ENCODE peak calls at places on chromosomes 5 and 9, in nine cellular contexts. One of them, this sample, is unnamed. For H3K4me1, the result is how much of the 10 kb centered on the place peaks cover.

GRCh38 chr5:9288234-9288633 is 257.6 kb downstream of the SEMA5A start:
- DNase-seq in A549: no peak
- DNase-seq in H1: no peak
- DNase-seq in psoas muscle: no peak
- DNase-seq in pancreas: no peak
- DNase-seq in lung: no peak
- DNase-seq in spleen: no peak
- DNase-seq in Peyer's patch: no peak
- DNase-seq in heart left ventricle: peak
- DNase-seq in this sample: no peak

GRCh38 chr9:128091571-128091970 is 23.5 kb downstream of the SLC25A25 start:
- DNase-seq in A549: no peak
- DNase-seq in H1: no peak
- DNase-seq in psoas muscle: no peak
- DNase-seq in pancreas: no peak
- DNase-seq in lung: no peak
- DNase-seq in spleen: peak
- DNase-seq in Peyer's patch: no peak
- DNase-seq in heart left ventricle: no peak
- DNase-seq in this sample: no peak

GRCh38 chr9:134320195-134320885 is 5.9 kb upstream of the RXRA start:
- DNase-seq in A549: no peak
- DNase-seq in H1: no peak
- DNase-seq in psoas muscle: peak
- DNase-seq in pancreas: peak
- DNase-seq in lung: no peak
- DNase-seq in spleen: peak
- DNase-seq in Peyer's patch: peak
- DNase-seq in heart left ventricle: peak
- DNase-seq in this sample: no peak

GRCh38 chr5:33848554-33848953 is 43.2 kb downstream of the ADAMTS12 start:
- DNase-seq in A549: no peak
- DNase-seq in H1: no peak
- DNase-seq in psoas muscle: no peak
- DNase-seq in pancreas: no peak
- DNase-seq in lung: no peak
- DNase-seq in spleen: no peak
- DNase-seq in Peyer's patch: no peak
- DNase-seq in heart left ventricle: no peak
- DNase-seq in this sample: no peak

GRCh38 chr5:115842089-115842881 is 550 bp downstream of the AP3S1 start:
- DNase-seq in A549: peak
- DNase-seq in H1: no peak
- DNase-seq in psoas muscle: no peak
- DNase-seq in pancreas: peak
- DNase-seq in lung: no peak
- DNase-seq in spleen: no peak
- DNase-seq in Peyer's patch: no peak
- DNase-seq in heart left ventricle: peak
- DNase-seq in this sample: peak

GRCh38 chr5:57804007-57804444 is 321.4 kb upstream of the ACTBL2 start:
- DNase-seq in A549: no peak
- DNase-seq in H1: no peak
- DNase-seq in psoas muscle: no peak
- DNase-seq in pancreas: no peak
- DNase-seq in lung: no peak
- DNase-seq in spleen: no peak
- DNase-seq in Peyer's patch: no peak
- DNase-seq in heart left ventricle: no peak
- DNase-seq in this sample: no peak

GRCh38 chr5:140220698-140221064 is 45.7 kb downstream of the CYSTM1 start:
- DNase-seq in A549: no peak
- DNase-seq in H1: no peak
- DNase-seq in psoas muscle: peak
- DNase-seq in pancreas: no peak
- DNase-seq in lung: no peak
- DNase-seq in spleen: no peak
- DNase-seq in Peyer's patch: no peak
- DNase-seq in heart left ventricle: no peak
- DNase-seq in this sample: no peak

GRCh38 chr9:108022246-108022935 is 532.8 kb upstream of the KLF4 start:
- DNase-seq in A549: no peak
- DNase-seq in H1: no peak
- DNase-seq in psoas muscle: no peak
- DNase-seq in pancreas: no peak
- DNase-seq in lung: no peak
- DNase-seq in spleen: no peak
- DNase-seq in Peyer's patch: no peak
- DNase-seq in heart left ventricle: no peak
- DNase-seq in this sample: no peak

GRCh38 chr5:93054424-93055165 is 526.4 kb downstream of the NR2F1-AS1 start:
- DNase-seq in A549: no peak
- DNase-seq in H1: no peak
- DNase-seq in psoas muscle: no peak
- DNase-seq in pancreas: no peak
- DNase-seq in lung: no peak
- DNase-seq in spleen: no peak
- DNase-seq in Peyer's patch: no peak
- DNase-seq in heart left ventricle: no peak
- DNase-seq in this sample: no peak

GRCh38 chr5:87195104-87195581 is 72.5 kb upstream of the RASA1 start:
- DNase-seq in A549: no peak
- DNase-seq in H1: no peak
- DNase-seq in psoas muscle: no peak
- DNase-seq in pancreas: no peak
- DNase-seq in lung: no peak
- DNase-seq in spleen: no peak
- DNase-seq in Peyer's patch: no peak
- DNase-seq in heart left ventricle: no peak
- DNase-seq in this sample: no peak

GRCh38 chr5:52007230-52007858 is 624.1 kb downstream of the ISL1 start:
- DNase-seq in A549: peak
- DNase-seq in H1: no peak
- DNase-seq in psoas muscle: no peak
- DNase-seq in pancreas: no peak
- DNase-seq in lung: no peak
- DNase-seq in spleen: no peak
- DNase-seq in Peyer's patch: no peak
- DNase-seq in heart left ventricle: no peak
- DNase-seq in this sample: no peak

GRCh38 chr5:134145779-134146581 is 30.8 kb downstream of the SKP1 start:
- DNase-seq in A549: peak
- DNase-seq in H1: peak
- DNase-seq in psoas muscle: peak
- DNase-seq in pancreas: peak
- DNase-seq in lung: peak
- DNase-seq in spleen: peak
- DNase-seq in Peyer's patch: peak
- DNase-seq in heart left ventricle: peak
- DNase-seq in this sample: peak

GRCh38 chr5:76831108-76831447 is 12.2 kb downstream of the F2RL1 start:
- DNase-seq in A549: no peak
- DNase-seq in H1: no peak
- DNase-seq in psoas muscle: no peak
- DNase-seq in pancreas: no peak
- DNase-seq in lung: no peak
- DNase-seq in spleen: peak
- DNase-seq in Peyer's patch: no peak
- DNase-seq in heart left ventricle: no peak
- DNase-seq in this sample: no peak

GRCh38 chr5:119300311-119300670 is 55.5 kb upstream of the TNFAIP8 start:
- DNase-seq in A549: no peak
- DNase-seq in H1: no peak
- DNase-seq in psoas muscle: no peak
- DNase-seq in pancreas: no peak
- DNase-seq in lung: no peak
- DNase-seq in spleen: no peak
- DNase-seq in Peyer's patch: no peak
- DNase-seq in heart left ventricle: no peak
- DNase-seq in this sample: no peak

DNA sequence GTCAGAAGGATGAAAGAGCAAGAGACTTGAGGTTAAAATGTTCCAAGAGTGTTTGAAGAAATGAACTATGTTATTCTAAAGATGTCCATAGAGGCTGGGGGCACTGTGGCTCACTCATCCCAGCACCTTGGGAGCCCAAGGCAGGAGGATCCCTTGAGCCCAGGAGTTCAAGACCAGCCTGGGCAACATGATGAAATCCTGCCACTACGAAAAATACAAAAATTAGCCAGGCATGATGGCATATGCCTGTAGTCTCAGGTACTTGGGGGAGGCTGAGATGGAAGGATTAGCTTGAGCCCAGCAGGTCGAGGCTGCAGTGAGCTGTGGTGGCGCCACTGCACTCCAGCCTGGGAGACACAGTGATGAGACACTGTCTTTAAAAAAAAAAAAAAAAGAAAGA is 2.7 kb downstream of the AOPEP start:
- DNase-seq in A549: peak
- DNase-seq in H1: no peak
- DNase-seq in psoas muscle: no peak
- DNase-seq in pancreas: no peak
- DNase-seq in lung: no peak
- DNase-seq in spleen: no peak
- DNase-seq in Peyer's patch: no peak
- DNase-seq in heart left ventricle: no peak
- DNase-seq in this sample: no peak
- TF ChIP-seq CTCF in A549: peak
- TF ChIP-seq CTCF in H1: no peak
- TF ChIP-seq CTCF in psoas muscle: no peak
- TF ChIP-seq CTCF in pancreas: no peak
- TF ChIP-seq CTCF in lung: no peak
- TF ChIP-seq CTCF in spleen: no peak
- TF ChIP-seq CTCF in Peyer's patch: no peak
- TF ChIP-seq CTCF in heart left ventricle: no peak
- TF ChIP-seq CTCF in this sample: no peak

DNA sequence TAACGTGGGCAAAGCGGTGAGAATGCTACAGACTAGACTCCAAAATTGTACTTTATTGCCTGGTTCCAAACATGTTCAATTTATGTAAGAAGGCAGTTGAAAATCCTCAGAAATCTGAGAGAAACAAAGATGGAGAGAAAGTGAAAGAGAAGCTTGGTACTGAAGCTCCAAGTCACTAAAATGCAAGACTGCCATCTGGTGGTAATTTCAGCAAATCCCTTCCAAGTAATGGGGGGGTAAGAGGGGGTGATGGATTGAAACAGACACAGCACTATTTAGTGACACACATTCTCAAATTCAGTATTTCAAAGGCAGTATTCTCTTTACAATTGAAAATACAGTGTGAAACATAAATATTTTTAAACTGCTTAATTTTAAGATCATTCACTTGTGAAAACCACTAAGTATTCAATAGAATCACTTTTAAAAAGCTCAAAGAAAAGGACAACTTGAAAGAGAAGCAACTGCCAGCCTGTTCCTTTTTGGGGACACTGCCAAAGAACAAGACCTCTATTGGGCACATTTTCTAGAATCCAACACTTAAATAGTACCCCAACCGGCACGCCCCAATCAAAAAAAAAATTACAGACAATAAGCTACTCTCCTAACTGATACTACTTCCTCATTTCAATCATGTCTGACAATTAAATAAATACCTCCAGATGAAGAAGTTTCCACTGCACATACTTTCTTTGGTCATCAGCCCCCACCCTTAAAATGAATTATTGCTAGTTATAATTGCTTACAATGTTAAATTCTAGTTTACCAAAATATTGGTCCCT is 131.5 kb downstream of the AGTPBP1 start:
- DNase-seq in A549: peak
- DNase-seq in H1: no peak
- DNase-seq in psoas muscle: no peak
- DNase-seq in pancreas: no peak
- DNase-seq in lung: no peak
- DNase-seq in spleen: no peak
- DNase-seq in Peyer's patch: no peak
- DNase-seq in heart left ventricle: no peak
- DNase-seq in this sample: peak
- H3K27ac ChIP-seq in A549: no peak
- H3K27ac ChIP-seq in H1: no peak
- H3K27ac ChIP-seq in psoas muscle: no peak
- H3K27ac ChIP-seq in pancreas: no peak
- H3K27ac ChIP-seq in lung: no peak
- H3K27ac ChIP-seq in spleen: no peak
- H3K27ac ChIP-seq in Peyer's patch: no peak
- H3K27ac ChIP-seq in heart left ventricle: no peak
- H3K27ac ChIP-seq in this sample: no peak

DNA sequence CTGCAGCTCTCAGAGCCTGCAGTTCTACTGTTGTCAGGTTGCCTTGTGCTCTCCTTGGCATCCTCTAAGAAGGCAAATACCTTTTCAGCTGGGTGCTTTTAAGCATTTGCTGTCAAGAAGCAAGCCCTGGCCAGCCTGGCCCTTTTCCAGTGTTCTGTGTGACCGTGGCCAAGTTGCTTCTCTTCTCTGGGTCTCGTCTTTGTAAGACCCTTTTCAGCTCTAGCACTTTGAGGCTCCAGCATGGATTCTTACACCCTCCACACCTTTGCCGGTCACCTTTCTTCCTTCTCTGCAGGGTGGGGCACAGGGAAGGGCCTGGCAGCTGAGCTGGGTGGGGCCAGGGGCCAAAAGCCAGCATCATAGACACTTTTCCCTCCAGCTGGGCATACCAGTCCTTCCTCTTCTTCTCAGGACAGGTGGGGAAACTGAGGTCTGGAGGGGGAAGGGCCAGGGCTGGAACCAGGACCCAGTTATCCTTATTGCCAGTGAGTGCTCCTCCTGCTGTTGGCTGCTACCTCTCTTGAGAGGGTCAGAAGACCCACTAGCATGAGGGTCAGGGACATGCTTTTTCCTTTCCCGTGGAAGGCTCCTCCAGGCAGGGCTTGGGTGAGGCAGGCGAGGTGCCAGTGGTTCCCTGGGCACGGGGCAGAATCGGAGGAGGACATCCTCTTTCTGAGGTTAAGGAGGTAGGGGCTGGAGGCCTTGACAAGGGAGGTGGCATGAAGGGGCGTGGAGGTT is 479 bp upstream of the NDST1 start:
- DNase-seq in A549: no peak
- DNase-seq in H1: no peak
- DNase-seq in psoas muscle: no peak
- DNase-seq in pancreas: no peak
- DNase-seq in lung: no peak
- DNase-seq in spleen: no peak
- DNase-seq in Peyer's patch: peak
- DNase-seq in heart left ventricle: no peak
- DNase-seq in this sample: no peak
- H3K4me1 ChIP-seq in A549: half or more
- H3K4me1 ChIP-seq in H1: under half
- H3K4me1 ChIP-seq in psoas muscle: half or more
- H3K4me1 ChIP-seq in pancreas: half or more
- H3K4me1 ChIP-seq in lung: half or more
- H3K4me1 ChIP-seq in spleen: half or more
- H3K4me1 ChIP-seq in Peyer's patch: under half
- H3K4me1 ChIP-seq in heart left ventricle: half or more
- H3K4me1 ChIP-seq in this sample: under half

DNA sequence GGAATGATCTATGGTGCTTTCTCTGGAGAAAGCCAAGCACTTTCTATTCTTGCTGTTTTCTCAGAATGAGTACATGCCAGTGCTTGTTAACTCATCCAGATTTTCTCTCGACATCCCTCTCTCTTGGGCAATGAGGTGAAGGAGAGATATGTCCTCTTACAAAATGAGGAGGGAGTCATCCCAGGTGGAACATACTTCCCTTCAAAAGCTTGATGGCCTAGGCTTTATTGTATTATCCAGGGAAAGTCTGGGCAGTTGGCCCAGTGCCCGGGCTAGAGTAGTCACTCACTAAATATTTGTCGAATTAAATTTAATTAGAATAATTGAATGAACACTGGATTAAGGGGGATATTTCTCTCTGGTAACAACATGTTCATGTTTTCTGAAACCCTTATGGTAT is 99.8 kb downstream of the LIFR start:
- DNase-seq in A549: no peak
- DNase-seq in H1: no peak
- DNase-seq in psoas muscle: no peak
- DNase-seq in pancreas: no peak
- DNase-seq in lung: no peak
- DNase-seq in spleen: no peak
- DNase-seq in Peyer's patch: no peak
- DNase-seq in heart left ventricle: no peak
- DNase-seq in this sample: no peak
- TF ChIP-seq CTCF in A549: no peak
- TF ChIP-seq CTCF in H1: no peak
- TF ChIP-seq CTCF in psoas muscle: no peak
- TF ChIP-seq CTCF in pancreas: no peak
- TF ChIP-seq CTCF in lung: no peak
- TF ChIP-seq CTCF in spleen: no peak
- TF ChIP-seq CTCF in Peyer's patch: no peak
- TF ChIP-seq CTCF in heart left ventricle: no peak
- TF ChIP-seq CTCF in this sample: no peak

This sample was measured in CD8-positive, alpha-beta T cell.